ENCODE peak calls at places on chromosomes 12 and 14, in five cellular contexts. D is H9, Z is IMR-90, G is neuronal stem cell, U is trophoblast cell. L is an unnamed sample.

GRCh38 chr12:80679346-80680131 is 27.9 kb upstream of the MYF6 start:
- DNase-seq in D (no peak), Z (no peak), G (no peak), U (no peak), L (no peak)

GRCh38 chr12:104172564-104172935 is 34.5 kb upstream of the NFYB start:
- DNase-seq in D (no peak), Z (no peak), G (no peak), U (no peak), L (no peak)

GRCh38 chr12:68871899-68872298 is 61.1 kb downstream of the CPM start:
- DNase-seq in D (no peak), Z (peak; percentile 28), G (no peak), U (peak; percentile 42), L (no peak)

GRCh38 chr12:63944586-63945228 is 100.2 kb downstream of the SRGAP1 start:
- DNase-seq in D (no peak), Z (no peak), G (no peak), U (no peak), L (no peak)

GRCh38 chr14:102138935-102139247 is 806 bp upstream of the WDR20 start:
- DNase-seq in D (no peak), Z (no peak), G (no peak), U (peak; percentile 54), L (no peak)

GRCh38 chr14:65044596-65044959 is 57.7 kb downstream of the MAX start:
- DNase-seq in D (no peak), Z (no peak), G (no peak), U (peak; percentile 6), L (no peak)

GRCh38 chr12:1646908-1647669 is 18.1 kb downstream of the WNT5B start:
- DNase-seq in D (no peak), Z (no peak), G (no peak), U (no peak), L (no peak)

GRCh38 chr12:88546851-88547250 is 33.4 kb downstream of the KITLG start:
- DNase-seq in D (no peak), Z (peak; percentile 65), G (no peak), U (peak; percentile 53), L (no peak)

GRCh38 chr12:32115404-32116104 is 8.9 kb downstream of the BICD1 start:
- DNase-seq in D (peak; percentile 22), Z (peak; percentile 100), G (no peak), U (no peak), L (peak; percentile 97)

GRCh38 chr14:31201111-31201510 is 6.5 kb downstream of the HECTD1 start:
- DNase-seq in D (no peak), Z (no peak), G (no peak), U (no peak), L (no peak)

GRCh38 chr12:121776190-121777098 is 17.0 kb downstream of the RHOF start:
- DNase-seq in D (peak; percentile 85), Z (peak; percentile 44), G (peak; percentile 69), U (peak; percentile 83), L (peak; percentile 65)

GRCh38 chr12:1115471-1116242 is 124.6 kb downstream of the ERC1 start:
- DNase-seq in D (no peak), Z (peak; percentile 81), G (no peak), U (no peak), L (no peak)

GRCh38 chr14:92539875-92540274 is 26.3 kb downstream of the RIN3 start:
- DNase-seq in D (no peak), Z (peak; percentile 56), G (no peak), U (peak; percentile 34), L (peak; percentile 85)

GRCh38 chr14:76252471-76252870 is 100.7 kb downstream of the GPATCH2L start:
- DNase-seq in D (no peak), Z (no peak), G (no peak), U (no peak), L (no peak)

GRCh38 chr12:19822476-19822875 is 383.2 kb downstream of the AEBP2 start:
- DNase-seq in D (no peak), Z (no peak), G (no peak), U (no peak), L (no peak)

GRCh38 chr12:48542300-48542928 is 17.0 kb downstream of the OR8S1 start:
- DNase-seq in D (peak; percentile 55), Z (peak; percentile 31), G (peak; percentile 32), U (no peak), L (peak; percentile 19)

GRCh38 chr12:11746024-11746771 is 96.7 kb downstream of the ETV6 start:
- DNase-seq in D (no peak), Z (peak; percentile 55), G (no peak), U (peak; percentile 86), L (peak; percentile 38)

DNA sequence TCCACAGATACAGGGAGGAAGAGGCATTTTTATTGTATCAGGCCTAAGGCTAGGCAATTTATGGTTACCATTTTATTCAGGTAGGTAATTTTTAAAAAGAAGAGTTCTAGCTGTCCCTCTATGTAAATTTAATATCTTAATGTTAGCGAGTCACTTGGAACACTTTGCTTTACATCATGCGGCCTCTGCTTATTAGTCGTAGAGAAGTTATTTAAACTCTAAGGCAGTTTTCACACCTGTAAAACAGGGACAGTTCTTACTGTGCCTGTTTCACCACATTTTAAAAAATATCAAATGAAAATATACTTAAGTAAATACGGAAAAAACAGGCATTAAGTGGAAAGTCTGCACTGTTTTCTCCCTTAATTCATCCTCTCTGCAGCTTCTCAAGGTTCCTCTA is 71.4 kb upstream of the POC1B start:
- DNase-seq in D (no peak), Z (no peak), G (no peak), U (no peak), L (no peak)
- H3K27me3 ChIP-seq in D (no peaks in the 10 kb centered on the region), Z (no peaks in the 10 kb centered on the region), G (no peaks in the 10 kb centered on the region), U (no peaks in the 10 kb centered on the region), L (no peaks in the 10 kb centered on the region)

DNA sequence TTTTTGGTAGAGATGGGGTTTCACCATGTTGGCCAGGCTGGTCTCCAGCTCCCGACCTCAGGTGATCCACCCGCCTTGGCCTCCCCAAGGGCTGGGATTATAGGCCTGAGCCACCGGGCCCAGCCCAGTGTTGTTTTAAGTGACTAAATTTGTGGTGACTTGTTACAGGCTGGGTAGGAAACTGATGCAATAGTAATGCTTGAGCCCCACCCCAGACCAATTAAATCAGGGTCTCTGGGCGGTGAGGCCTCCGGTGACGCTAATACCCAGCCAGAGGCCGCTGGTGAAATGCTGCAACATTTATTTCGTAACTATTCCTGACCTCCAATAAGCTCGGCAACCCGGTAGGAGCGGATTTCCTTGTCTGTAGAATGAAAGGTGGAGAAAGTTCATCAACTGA is 42.2 kb downstream of the FZD10 start:
- DNase-seq in D (no peak), Z (no peak), G (no peak), U (peak; percentile 30), L (no peak)
- H4K91ac ChIP-seq in D (no peak overlapping the region), Z (no peak overlapping the region), G (no peak overlapping the region), U (no peak overlapping the region), L (no peak overlapping the region)

GRCh38 chr14:69662636-69663321 is 51.4 kb downstream of the SUSD6 start:
- DNase-seq in D (no peak), Z (no peak), G (no peak), U (peak; percentile 34), L (no peak)
- H3K4me1 ChIP-seq in D (peaks cover 6% of the 10 kb centered on the region), Z (peaks cover 43% of the 10 kb centered on the region), G (peaks cover 5% of the 10 kb centered on the region), U (peaks cover 3% of the 10 kb centered on the region), L (peaks cover 19% of the 10 kb centered on the region)

GRCh38 chr12:52606581-52607241 is 5.4 kb upstream of the KRT72 start:
- DNase-seq in D (peak; percentile 13), Z (peak; percentile 4), G (no peak), U (no peak), L (no peak)

GRCh38 chr12:52603314-52603713 is 2.1 kb upstream of the KRT72 start:
- DNase-seq in D (peak; percentile 6), Z (no peak), G (no peak), U (no peak), L (no peak)

GRCh38 chr12:52602552-52602951 is 1.3 kb upstream of the KRT72 start:
- DNase-seq in D (peak; percentile 15), Z (no peak), G (no peak), U (no peak), L (no peak)

GRCh38 chr12:52605542-52605941 is 4.3 kb upstream of the KRT72 start:
- DNase-seq in D (no peak), Z (no peak), G (no peak), U (no peak), L (no peak)

GRCh38 chr12:52604859-52605258 is 3.6 kb upstream of the KRT72 start:
- DNase-seq in D (peak; percentile 11), Z (no peak), G (no peak), U (no peak), L (no peak)
- H3K27me3 ChIP-seq in D (no peaks in the 10 kb centered on the region), Z (peaks cover 44% of the 10 kb centered on the region), G (no peaks in the 10 kb centered on the region), U (no peaks in the 10 kb centered on the region), L (peaks cover 33% of the 10 kb centered on the region)

GRCh38 chr12:38904932-38905479 is 385 bp downstream of the CPNE8 start:
- DNase-seq in D (peak; percentile 93), Z (no peak), G (peak; percentile 43), U (peak; percentile 98), L (peak; percentile 87)
- H4K91ac ChIP-seq in D (no peak overlapping the region), Z (no peak overlapping the region), G (peak overlapping the region; percentile 72), U (peak overlapping the region; percentile 22), L (no peak overlapping the region)

GRCh38 chr14:68607852-68608232 is 185.0 kb downstream of the ZFP36L1 start:
- DNase-seq in D (no peak), Z (no peak), G (no peak), U (peak; percentile 43), L (no peak)
- H3K4me1 ChIP-seq in D (no peaks in the 10 kb centered on the region), Z (peaks cover 25% of the 10 kb centered on the region), G (peaks cover 13% of the 10 kb centered on the region), U (peaks cover 40% of the 10 kb centered on the region), L (peaks cover 16% of the 10 kb centered on the region)

GRCh38 chr12:106955377-106956047 is at the start of gene TMEM263:
- DNase-seq in D (peak; percentile 97), Z (peak; percentile 95), G (peak; percentile 96), U (peak; percentile 95), L (peak; percentile 96)
- H3K27me3 ChIP-seq in D (no peaks in the 10 kb centered on the region), Z (no peaks in the 10 kb centered on the region), G (no peaks in the 10 kb centered on the region), U (no peaks in the 10 kb centered on the region), L (no peaks in the 10 kb centered on the region)

DNA sequence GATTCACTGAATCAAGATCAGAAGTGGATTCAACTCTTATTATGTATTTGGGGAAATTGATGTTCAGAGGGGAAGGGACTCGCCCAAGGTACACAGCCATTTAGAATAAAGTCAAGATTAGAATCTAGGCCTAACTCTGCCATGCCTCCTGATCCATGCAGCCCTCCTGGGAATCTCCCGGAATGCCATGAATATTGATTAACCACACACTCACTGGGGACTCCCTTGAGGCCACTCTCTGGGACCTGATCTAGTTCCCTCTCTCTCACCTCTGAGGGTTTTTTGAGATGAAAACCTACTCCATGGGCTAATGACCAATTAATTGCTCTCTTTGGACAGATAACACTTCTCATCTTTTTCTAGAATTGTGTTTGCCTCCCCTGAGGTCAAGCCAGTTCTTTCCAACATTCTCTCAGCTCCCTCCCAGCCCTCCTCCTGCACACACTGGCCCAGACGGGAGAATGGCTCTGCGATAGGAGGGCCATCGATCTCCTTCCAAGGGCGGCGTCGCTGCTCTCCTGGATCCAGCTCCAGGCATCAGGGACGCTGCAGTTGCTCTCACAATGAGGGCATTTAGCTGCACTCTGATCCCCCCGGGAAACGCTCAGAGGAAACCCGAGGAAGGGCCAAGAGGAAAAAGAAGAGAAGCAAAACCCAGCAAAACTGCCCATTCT is 22.6 kb downstream of the WSCD2 start:
- DNase-seq in D (no peak), Z (no peak), G (no peak), U (no peak), L (no peak)
- H4K91ac ChIP-seq in D (no peak overlapping the region), Z (no peak overlapping the region), G (no peak overlapping the region), U (no peak overlapping the region), L (no peak overlapping the region)

L was measured in mesenchymal stem cell.